ENCODE peak calls at places on chromosomes 6 and 20, in six cellular contexts. A is mesenchymal stem cell, B is heart right ventricle, Z is ascending aorta, Y is right cardiac atrium, W is PC-3. H is an unnamed sample. For H3K4me1, the result is how much of the 10 kb centered on the place peaks cover.

GRCh38 chr6:101722481-101722880 is 329.0 kb downstream of the GRIK2 start:
- DNase-seq in A (no peak), W (no peak), Z (no peak), Y (no peak), B (no peak), H (no peak)

GRCh38 chr6:31186052-31186734 is 15.7 kb upstream of the POU5F1 start:
- DNase-seq in Y (peak), A (no peak), B (peak), W (no peak), Z (no peak), H (peak)

GRCh38 chr6:84764332-84765049 is at the start of gene TBX18:
- DNase-seq in B (peak), Z (peak), W (no peak), Y (peak), A (peak), H (peak)

GRCh38 chr6:94953867-94954631 is 623.3 kb upstream of the MANEA start:
- DNase-seq in A (no peak), Y (no peak), W (no peak), Z (no peak), B (no peak), H (no peak)

GRCh38 chr6:5531853-5532375 is 270.6 kb downstream of the FARS2 start:
- DNase-seq in Y (no peak), Z (no peak), W (no peak), B (no peak), A (no peak), H (no peak)

GRCh38 chr20:35833271-35833670 is 61.5 kb downstream of the PHF20 start:
- DNase-seq in Z (no peak), A (peak), Y (no peak), W (no peak), B (no peak), H (no peak)

GRCh38 chr6:68333444-68333843 is 301.6 kb upstream of the ADGRB3 start:
- DNase-seq in W (no peak), Y (no peak), B (no peak), A (no peak), Z (no peak), H (no peak)

GRCh38 chr6:36095497-36096391 is 34.6 kb upstream of the MAPK13 start:
- DNase-seq in A (no peak), Y (no peak), Z (no peak), W (no peak), B (no peak), H (peak)

GRCh38 chr20:46893051-46893450 is 1.6 kb upstream of the EYA2 start:
- DNase-seq in W (no peak), A (no peak), B (no peak), Y (no peak), Z (no peak), H (no peak)

GRCh38 chr6:51743999-51744398 is 343.4 kb downstream of the PKHD1 start:
- DNase-seq in W (peak), B (no peak), Y (no peak), Z (no peak), A (no peak), H (no peak)

GRCh38 chr20:47304287-47304686 is 52.2 kb downstream of the ZMYND8 start:
- DNase-seq in B (no peak), A (peak), Y (no peak), Z (no peak), W (peak), H (no peak)

GRCh38 chr6:69732045-69732444 is 64.8 kb downstream of the LMBRD1 start:
- DNase-seq in Y (no peak), Z (no peak), B (no peak), A (no peak), W (no peak), H (no peak)

GRCh38 chr6:30837870-30838269 is 46.4 kb upstream of the DDR1 start:
- DNase-seq in Y (no peak), A (peak), Z (no peak), B (no peak), W (peak), H (no peak)

GRCh38 chr20:35992713-35993335 is 24.4 kb downstream of the CNBD2 start:
- DNase-seq in Z (no peak), Y (no peak), A (peak), W (peak), B (peak), H (peak)

GRCh38 chr6:160393966-160394653 is 45.9 kb downstream of the SLC22A3 start:
- DNase-seq in Y (no peak), W (no peak), Z (no peak), A (no peak), B (no peak), H (no peak)

GRCh38 chr6:125586605-125587004 is 162.8 kb upstream of the HEY2 start:
- DNase-seq in B (no peak), Z (no peak), W (no peak), A (no peak), Y (no peak), H (no peak)

GRCh38 chr20:7710440-7710839 is 229.8 kb downstream of the HAO1 start:
- DNase-seq in Y (no peak), A (no peak), B (no peak), W (peak), Z (no peak), H (no peak)

GRCh38 chr6:90401933-90402830 is 105.5 kb upstream of the BACH2 start:
- DNase-seq in Z (no peak), B (no peak), Y (no peak), A (no peak), W (no peak), H (no peak)

GRCh38 chr6:90406142-90406794 is 109.6 kb upstream of the BACH2 start:
- DNase-seq in W (peak), A (peak), Y (no peak), Z (no peak), B (no peak), H (no peak)

GRCh38 chr6:90399970-90400369 is 103.3 kb upstream of the BACH2 start:
- DNase-seq in Y (no peak), A (no peak), B (no peak), Z (no peak), W (no peak), H (no peak)

GRCh38 chr6:90403489-90404381 is 107.1 kb upstream of the BACH2 start:
- DNase-seq in W (peak), A (peak), Z (no peak), Y (peak), B (no peak), H (no peak)

DNA sequence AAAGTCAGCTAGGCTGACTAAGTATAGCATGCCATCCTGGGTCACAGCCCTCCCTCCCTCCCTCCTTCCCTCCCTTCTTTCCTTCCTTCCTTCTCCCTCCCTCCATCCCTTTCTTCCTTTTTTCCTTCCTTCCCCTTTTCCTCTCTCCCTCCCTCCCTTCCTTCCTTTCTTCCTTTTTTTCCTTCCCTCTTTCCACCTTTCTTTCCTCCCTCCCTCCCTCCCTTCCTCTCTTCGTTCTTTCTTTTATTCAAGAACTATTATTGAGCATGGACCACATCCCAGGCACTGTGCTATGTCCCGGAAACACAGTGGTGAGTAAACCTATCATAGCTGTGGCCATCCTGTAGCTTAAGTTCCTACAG is 106.2 kb upstream of the BACH2 start:
- DNase-seq in Y (no peak), B (no peak), Z (no peak), W (no peak), A (no peak), H (no peak)
- H3K4me1 ChIP-seq in Y (under half), B (under half), Z (under half), W (under half), A (under half), H (under half)

DNA sequence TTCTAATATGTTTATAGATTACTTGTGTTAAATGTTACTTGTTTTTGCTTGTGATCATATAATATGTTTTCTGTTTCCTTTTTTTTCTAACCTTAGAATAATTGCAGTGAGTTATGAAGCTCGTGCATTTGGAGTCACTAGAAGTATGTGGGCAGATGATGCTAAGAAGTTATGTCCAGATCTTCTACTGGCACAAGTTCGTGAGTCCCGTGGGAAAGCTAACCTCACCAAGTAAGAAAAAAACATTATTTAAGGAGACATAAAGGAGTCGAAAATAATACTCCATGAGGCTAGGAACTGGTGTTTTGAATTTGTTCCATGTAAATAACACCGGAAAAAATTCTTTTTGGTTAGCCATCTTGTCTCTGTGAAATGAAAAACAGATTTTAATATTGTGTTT is 6.9 kb downstream of the POLH start:
- DNase-seq in B (no peak), Z (no peak), W (no peak), Y (no peak), A (no peak), H (no peak)
- H3K4me1 ChIP-seq in B (under half), Z (under half), W (under half), Y (under half), A (under half), H (under half)

GRCh38 chr6:157032923-157033322 is 255.7 kb downstream of the ARID1B start:
- DNase-seq in Z (no peak), Y (no peak), A (no peak), W (no peak), B (no peak), H (no peak)
- H3K4me1 ChIP-seq in Z (under half), Y (under half), A (under half), W (under half), B (half or more), H (under half)

DNA sequence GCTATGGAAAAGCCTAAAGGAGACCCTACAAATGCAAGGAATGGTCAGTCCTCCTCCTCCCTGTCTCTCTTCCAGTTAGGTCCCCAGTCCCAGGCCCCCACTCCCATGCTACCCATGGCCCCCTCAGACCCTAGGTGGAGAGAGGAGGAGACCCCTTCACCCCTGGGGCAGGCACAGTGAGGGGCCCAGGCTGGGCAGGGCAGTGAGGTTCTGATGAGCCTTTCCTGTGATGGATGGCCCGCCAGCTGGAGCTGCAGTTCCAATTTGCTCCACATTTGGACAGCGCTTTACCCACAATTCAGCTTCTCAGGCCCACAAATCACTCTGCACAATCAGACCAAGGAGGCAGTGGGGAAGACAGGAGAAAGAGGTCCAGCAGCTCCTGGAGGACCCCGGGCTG is 37.3 kb upstream of the MLN start:
- DNase-seq in Y (no peak), Z (no peak), W (no peak), B (no peak), A (peak), H (no peak)
- H3K4me1 ChIP-seq in Y (under half), Z (under half), W (under half), B (under half), A (under half), H (under half)

DNA sequence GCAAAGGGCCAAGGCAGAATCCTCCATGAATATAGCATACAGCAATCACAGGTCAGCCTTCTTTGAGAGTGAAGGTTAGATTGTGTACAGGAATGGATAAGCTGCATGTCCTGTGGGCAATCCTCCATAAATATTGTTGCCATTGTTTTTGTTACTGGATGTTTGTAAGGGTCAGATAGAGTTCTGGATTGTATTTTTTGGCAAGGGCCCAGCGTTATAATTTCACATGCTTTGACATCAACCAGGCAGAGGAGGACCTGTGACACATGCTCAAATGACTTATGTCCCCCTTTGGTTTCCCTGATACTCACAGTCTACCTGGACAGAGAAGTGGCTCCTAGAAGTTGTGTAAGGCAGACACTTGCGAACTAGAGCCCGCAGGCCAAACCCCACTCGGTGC is 5.4 kb downstream of the LY86 start:
- DNase-seq in B (peak), W (no peak), Y (no peak), Z (no peak), A (no peak), H (no peak)
- H3K4me1 ChIP-seq in B (half or more), W (under half), Y (under half), Z (under half), A (under half), H (under half)

DNA sequence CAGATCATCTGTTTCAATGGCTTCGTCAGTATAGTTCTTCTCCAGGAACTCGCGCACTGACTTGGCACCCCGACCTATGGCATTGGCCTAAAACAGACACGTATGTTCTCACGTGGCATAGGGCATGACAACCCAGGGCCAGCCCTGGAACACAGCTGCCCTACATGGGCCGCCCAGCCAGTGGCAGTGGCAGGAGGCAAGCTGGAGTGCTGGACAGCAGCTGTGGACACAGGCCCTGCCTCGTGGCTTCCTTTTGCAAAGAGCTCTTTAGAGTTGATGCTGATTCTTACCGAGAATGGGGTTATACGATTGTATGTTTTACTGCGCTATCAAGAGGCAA is 5.0 kb downstream of the PSMA7 start:
- DNase-seq in Z (no peak), B (no peak), W (no peak), A (no peak), Y (peak), H (no peak)
- H3K4me1 ChIP-seq in Z (under half), B (under half), W (under half), A (under half), Y (under half), H (under half)

DNA sequence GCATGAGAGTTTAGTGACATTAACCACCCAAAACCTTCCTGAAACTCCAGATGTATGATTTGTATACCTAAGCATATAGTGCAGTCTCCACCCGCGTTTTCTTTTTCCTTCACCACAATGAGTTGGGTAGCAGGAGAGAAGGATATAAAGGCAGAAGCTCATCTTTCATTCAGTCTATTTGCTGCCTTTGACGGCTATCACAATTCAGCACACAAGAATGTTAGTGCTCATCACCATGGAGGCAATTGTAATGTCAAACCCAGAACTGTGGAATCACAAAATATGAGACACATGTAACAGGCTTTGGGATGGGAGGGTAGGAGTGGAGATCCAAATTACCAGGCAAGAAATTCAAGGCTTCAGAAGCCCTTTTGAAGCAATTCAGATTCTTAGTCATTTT is 17.6 kb downstream of the ZHX3 start:
- DNase-seq in Y (no peak), B (no peak), Z (no peak), A (no peak), W (no peak), H (no peak)
- H3K4me1 ChIP-seq in Y (under half), B (under half), Z (under half), A (under half), W (under half), H (under half)

H was measured in Peyer's patch.